ENCODE peak calls at places on chromosomes 12 and 14, in seven cellular contexts. One of them, this sample, is unnamed.

GRCh38 chr14:54147285-54147684 is 190.7 kb upstream of the BMP4 start:
- DNase-seq in ureter: no peak
- DNase-seq in GM13976: no peak
- DNase-seq in Right ventricle myocardium inferior: no peak
- DNase-seq in CD8-positive, alpha-beta T cell: no peak
- DNase-seq in prostate gland: no peak
- DNase-seq in Kasumi-1: no peak
- DNase-seq in this sample: no peak

GRCh38 chr12:112190626-112191025 is 65.3 kb downstream of the TRAFD1 start:
- DNase-seq in Kasumi-1: no peak
- DNase-seq in prostate gland: peak
- DNase-seq in CD8-positive, alpha-beta T cell: no peak
- DNase-seq in ureter: no peak
- DNase-seq in Right ventricle myocardium inferior: no peak
- DNase-seq in GM13976: no peak
- DNase-seq in this sample: no peak

GRCh38 chr14:101075801-101076413 is 172.4 kb upstream of the RTL1 start:
- DNase-seq in GM13976: no peak
- DNase-seq in ureter: no peak
- DNase-seq in Right ventricle myocardium inferior: peak
- DNase-seq in prostate gland: no peak
- DNase-seq in Kasumi-1: no peak
- DNase-seq in CD8-positive, alpha-beta T cell: peak
- DNase-seq in this sample: no peak

GRCh38 chr12:7787574-7788315 is 1.5 kb upstream of the NANOG start:
- DNase-seq in CD8-positive, alpha-beta T cell: no peak
- DNase-seq in Kasumi-1: no peak
- DNase-seq in GM13976: no peak
- DNase-seq in prostate gland: no peak
- DNase-seq in ureter: no peak
- DNase-seq in Right ventricle myocardium inferior: no peak
- DNase-seq in this sample: no peak

GRCh38 chr14:92607702-92608429 is 94.3 kb downstream of the RIN3 start:
- DNase-seq in GM13976: no peak
- DNase-seq in Kasumi-1: no peak
- DNase-seq in CD8-positive, alpha-beta T cell: no peak
- DNase-seq in ureter: no peak
- DNase-seq in Right ventricle myocardium inferior: no peak
- DNase-seq in prostate gland: no peak
- DNase-seq in this sample: no peak

GRCh38 chr14:64806202-64806861 is 73.4 kb downstream of the SPTB start:
- DNase-seq in Right ventricle myocardium inferior: no peak
- DNase-seq in Kasumi-1: no peak
- DNase-seq in GM13976: no peak
- DNase-seq in prostate gland: peak
- DNase-seq in ureter: no peak
- DNase-seq in CD8-positive, alpha-beta T cell: no peak
- DNase-seq in this sample: no peak

GRCh38 chr12:125645724-125646123 is 580.5 kb downstream of the AACS start:
- DNase-seq in Kasumi-1: no peak
- DNase-seq in prostate gland: no peak
- DNase-seq in ureter: no peak
- DNase-seq in GM13976: no peak
- DNase-seq in CD8-positive, alpha-beta T cell: no peak
- DNase-seq in Right ventricle myocardium inferior: no peak
- DNase-seq in this sample: no peak

GRCh38 chr12:59651230-59651920 is 55.5 kb downstream of the SLC16A7 start:
- DNase-seq in GM13976: no peak
- DNase-seq in CD8-positive, alpha-beta T cell: no peak
- DNase-seq in ureter: no peak
- DNase-seq in Right ventricle myocardium inferior: no peak
- DNase-seq in prostate gland: no peak
- DNase-seq in Kasumi-1: no peak
- DNase-seq in this sample: no peak

GRCh38 chr12:39010406-39010805 is 105.0 kb upstream of the CPNE8 start:
- DNase-seq in Right ventricle myocardium inferior: no peak
- DNase-seq in ureter: no peak
- DNase-seq in prostate gland: no peak
- DNase-seq in CD8-positive, alpha-beta T cell: no peak
- DNase-seq in GM13976: no peak
- DNase-seq in Kasumi-1: no peak
- DNase-seq in this sample: no peak

GRCh38 chr12:6279256-6279628 is 31.2 kb upstream of the PLEKHG6 start:
- DNase-seq in CD8-positive, alpha-beta T cell: no peak
- DNase-seq in Right ventricle myocardium inferior: no peak
- DNase-seq in ureter: no peak
- DNase-seq in prostate gland: no peak
- DNase-seq in Kasumi-1: no peak
- DNase-seq in GM13976: no peak
- DNase-seq in this sample: no peak

GRCh38 chr14:43039881-43040280 is 1433.2 kb downstream of the LRFN5 start:
- DNase-seq in ureter: no peak
- DNase-seq in Kasumi-1: no peak
- DNase-seq in Right ventricle myocardium inferior: no peak
- DNase-seq in prostate gland: no peak
- DNase-seq in GM13976: no peak
- DNase-seq in CD8-positive, alpha-beta T cell: no peak
- DNase-seq in this sample: no peak

GRCh38 chr12:130177615-130178014 is 15.4 kb downstream of the FZD10 start:
- DNase-seq in Right ventricle myocardium inferior: no peak
- DNase-seq in ureter: no peak
- DNase-seq in Kasumi-1: no peak
- DNase-seq in GM13976: no peak
- DNase-seq in prostate gland: no peak
- DNase-seq in CD8-positive, alpha-beta T cell: no peak
- DNase-seq in this sample: no peak

GRCh38 chr14:23346693-23347405 is 5.8 kb downstream of the SLC22A17 start:
- DNase-seq in ureter: no peak
- DNase-seq in CD8-positive, alpha-beta T cell: no peak
- DNase-seq in prostate gland: no peak
- DNase-seq in Right ventricle myocardium inferior: no peak
- DNase-seq in Kasumi-1: no peak
- DNase-seq in GM13976: no peak
- DNase-seq in this sample: no peak

GRCh38 chr12:121530600-121531355 is 50.0 kb downstream of the KDM2B start:
- DNase-seq in prostate gland: no peak
- DNase-seq in GM13976: peak
- DNase-seq in ureter: peak
- DNase-seq in Kasumi-1: peak
- DNase-seq in Right ventricle myocardium inferior: peak
- DNase-seq in CD8-positive, alpha-beta T cell: peak
- DNase-seq in this sample: peak

GRCh38 chr12:2575245-2575644 is 219.5 kb upstream of the FKBP4 start:
- DNase-seq in GM13976: no peak
- DNase-seq in Kasumi-1: no peak
- DNase-seq in ureter: no peak
- DNase-seq in CD8-positive, alpha-beta T cell: no peak
- DNase-seq in prostate gland: no peak
- DNase-seq in Right ventricle myocardium inferior: no peak
- DNase-seq in this sample: no peak

GRCh38 chr14:103699901-103700752 is 15.1 kb downstream of the XRCC3 start:
- DNase-seq in ureter: no peak
- DNase-seq in Kasumi-1: no peak
- DNase-seq in Right ventricle myocardium inferior: peak
- DNase-seq in CD8-positive, alpha-beta T cell: no peak
- DNase-seq in prostate gland: no peak
- DNase-seq in GM13976: no peak
- DNase-seq in this sample: no peak

GRCh38 chr12:65313704-65314317 is 35.3 kb downstream of the MSRB3 start:
- DNase-seq in ureter: no peak
- DNase-seq in prostate gland: no peak
- DNase-seq in CD8-positive, alpha-beta T cell: no peak
- DNase-seq in Right ventricle myocardium inferior: no peak
- DNase-seq in GM13976: no peak
- DNase-seq in Kasumi-1: peak
- DNase-seq in this sample: peak

GRCh38 chr14:52312872-52313492 is 1.1 kb upstream of the PTGER2 start:
- DNase-seq in GM13976: no peak
- DNase-seq in prostate gland: no peak
- DNase-seq in CD8-positive, alpha-beta T cell: no peak
- DNase-seq in Kasumi-1: peak
- DNase-seq in Right ventricle myocardium inferior: no peak
- DNase-seq in ureter: no peak
- DNase-seq in this sample: no peak

GRCh38 chr14:89276424-89276975 is 140.5 kb downstream of the FOXN3 start:
- DNase-seq in GM13976: peak
- DNase-seq in Right ventricle myocardium inferior: no peak
- DNase-seq in prostate gland: no peak
- DNase-seq in ureter: no peak
- DNase-seq in Kasumi-1: no peak
- DNase-seq in CD8-positive, alpha-beta T cell: peak
- DNase-seq in this sample: peak

GRCh38 chr14:75278422-75279152 is at the start of gene FOS:
- DNase-seq in CD8-positive, alpha-beta T cell: peak
- DNase-seq in ureter: peak
- DNase-seq in Kasumi-1: peak
- DNase-seq in GM13976: peak
- DNase-seq in Right ventricle myocardium inferior: peak
- DNase-seq in prostate gland: peak
- DNase-seq in this sample: peak

GRCh38 chr12:110694330-110694891 is 5.5 kb upstream of the HVCN1 start:
- DNase-seq in Right ventricle myocardium inferior: peak
- DNase-seq in CD8-positive, alpha-beta T cell: no peak
- DNase-seq in prostate gland: no peak
- DNase-seq in ureter: no peak
- DNase-seq in GM13976: no peak
- DNase-seq in Kasumi-1: no peak
- DNase-seq in this sample: no peak

GRCh38 chr12:77940011-77940423 is 109.3 kb downstream of the NAV3 start:
- DNase-seq in Kasumi-1: no peak
- DNase-seq in CD8-positive, alpha-beta T cell: no peak
- DNase-seq in GM13976: no peak
- DNase-seq in prostate gland: no peak
- DNase-seq in ureter: no peak
- DNase-seq in Right ventricle myocardium inferior: no peak
- DNase-seq in this sample: no peak

GRCh38 chr14:29320261-29320660 is 553.7 kb downstream of the FOXG1 start:
- DNase-seq in Kasumi-1: no peak
- DNase-seq in GM13976: no peak
- DNase-seq in ureter: no peak
- DNase-seq in Right ventricle myocardium inferior: no peak
- DNase-seq in prostate gland: no peak
- DNase-seq in CD8-positive, alpha-beta T cell: no peak
- DNase-seq in this sample: no peak

GRCh38 chr12:13390381-13390856 is 193.9 kb downstream of the EMP1 start:
- DNase-seq in CD8-positive, alpha-beta T cell: no peak
- DNase-seq in GM13976: no peak
- DNase-seq in Kasumi-1: no peak
- DNase-seq in prostate gland: peak
- DNase-seq in Right ventricle myocardium inferior: peak
- DNase-seq in ureter: peak
- DNase-seq in this sample: no peak

GRCh38 chr12:52271157-52271556 is 3.3 kb upstream of the KRT86 start:
- DNase-seq in GM13976: no peak
- DNase-seq in ureter: no peak
- DNase-seq in Kasumi-1: no peak
- DNase-seq in Right ventricle myocardium inferior: no peak
- DNase-seq in CD8-positive, alpha-beta T cell: no peak
- DNase-seq in prostate gland: no peak
- DNase-seq in this sample: no peak

GRCh38 chr12:48002773-48003218 is 1.5 kb downstream of the COL2A1 start:
- DNase-seq in Right ventricle myocardium inferior: no peak
- DNase-seq in GM13976: peak
- DNase-seq in Kasumi-1: no peak
- DNase-seq in CD8-positive, alpha-beta T cell: no peak
- DNase-seq in ureter: no peak
- DNase-seq in prostate gland: no peak
- DNase-seq in this sample: no peak

GRCh38 chr12:92927436-92928116 is 1.5 kb downstream of the EEA1 start:
- DNase-seq in prostate gland: no peak
- DNase-seq in Kasumi-1: peak
- DNase-seq in ureter: no peak
- DNase-seq in Right ventricle myocardium inferior: no peak
- DNase-seq in GM13976: peak
- DNase-seq in CD8-positive, alpha-beta T cell: no peak
- DNase-seq in this sample: peak

GRCh38 chr14:57870686-57871457 is 5.0 kb upstream of the SLC35F4 start:
- DNase-seq in Kasumi-1: no peak
- DNase-seq in prostate gland: no peak
- DNase-seq in ureter: no peak
- DNase-seq in CD8-positive, alpha-beta T cell: no peak
- DNase-seq in GM13976: no peak
- DNase-seq in Right ventricle myocardium inferior: no peak
- DNase-seq in this sample: no peak

GRCh38 chr12:92216092-92216491 is 70.4 kb upstream of the BTG1 start:
- DNase-seq in Right ventricle myocardium inferior: no peak
- DNase-seq in CD8-positive, alpha-beta T cell: no peak
- DNase-seq in prostate gland: no peak
- DNase-seq in Kasumi-1: no peak
- DNase-seq in ureter: no peak
- DNase-seq in GM13976: no peak
- DNase-seq in this sample: no peak

GRCh38 chr12:26088999-26089398 is 35.8 kb downstream of the BHLHE41 start:
- DNase-seq in Kasumi-1: no peak
- DNase-seq in Right ventricle myocardium inferior: no peak
- DNase-seq in ureter: no peak
- DNase-seq in CD8-positive, alpha-beta T cell: no peak
- DNase-seq in GM13976: peak
- DNase-seq in prostate gland: no peak
- DNase-seq in this sample: peak

GRCh38 chr12:31588976-31589375 is 2.0 kb downstream of the DENND5B start:
- DNase-seq in Right ventricle myocardium inferior: no peak
- DNase-seq in prostate gland: no peak
- DNase-seq in GM13976: no peak
- DNase-seq in CD8-positive, alpha-beta T cell: no peak
- DNase-seq in ureter: no peak
- DNase-seq in Kasumi-1: no peak
- DNase-seq in this sample: no peak

GRCh38 chr14:101402936-101403660 is 158.2 kb upstream of the DIO3 start:
- DNase-seq in ureter: no peak
- DNase-seq in CD8-positive, alpha-beta T cell: no peak
- DNase-seq in prostate gland: no peak
- DNase-seq in GM13976: peak
- DNase-seq in Right ventricle myocardium inferior: no peak
- DNase-seq in Kasumi-1: no peak
- DNase-seq in this sample: no peak

GRCh38 chr12:2259368-2259767 is 206.6 kb downstream of the CACNA1C start:
- DNase-seq in prostate gland: no peak
- DNase-seq in ureter: no peak
- DNase-seq in Right ventricle myocardium inferior: no peak
- DNase-seq in GM13976: no peak
- DNase-seq in Kasumi-1: peak
- DNase-seq in CD8-positive, alpha-beta T cell: no peak
- DNase-seq in this sample: peak

GRCh38 chr14:70514168-70515069 is 20.4 kb downstream of the ADAM20 start:
- DNase-seq in ureter: no peak
- DNase-seq in Right ventricle myocardium inferior: no peak
- DNase-seq in GM13976: no peak
- DNase-seq in prostate gland: no peak
- DNase-seq in CD8-positive, alpha-beta T cell: no peak
- DNase-seq in Kasumi-1: peak
- DNase-seq in this sample: peak

GRCh38 chr12:109056891-109057290 is 4.5 kb downstream of the USP30 start:
- DNase-seq in Right ventricle myocardium inferior: no peak
- DNase-seq in Kasumi-1: no peak
- DNase-seq in CD8-positive, alpha-beta T cell: no peak
- DNase-seq in prostate gland: no peak
- DNase-seq in GM13976: no peak
- DNase-seq in ureter: no peak
- DNase-seq in this sample: no peak

GRCh38 chr14:68476212-68476964 is 316.5 kb downstream of the ZFP36L1 start:
- DNase-seq in ureter: no peak
- DNase-seq in GM13976: peak
- DNase-seq in prostate gland: no peak
- DNase-seq in CD8-positive, alpha-beta T cell: no peak
- DNase-seq in Kasumi-1: no peak
- DNase-seq in Right ventricle myocardium inferior: peak
- DNase-seq in this sample: peak

GRCh38 chr12:32776258-32776657 is 20.6 kb upstream of the YARS2 start:
- DNase-seq in GM13976: no peak
- DNase-seq in ureter: no peak
- DNase-seq in prostate gland: no peak
- DNase-seq in CD8-positive, alpha-beta T cell: no peak
- DNase-seq in Kasumi-1: no peak
- DNase-seq in Right ventricle myocardium inferior: no peak
- DNase-seq in this sample: no peak

GRCh38 chr14:53619625-53620324 is 336.9 kb downstream of the BMP4 start:
- DNase-seq in ureter: no peak
- DNase-seq in prostate gland: no peak
- DNase-seq in Right ventricle myocardium inferior: no peak
- DNase-seq in Kasumi-1: no peak
- DNase-seq in GM13976: no peak
- DNase-seq in CD8-positive, alpha-beta T cell: no peak
- DNase-seq in this sample: no peak

This sample was measured in KBM-7.